ENCODE peak calls at places on chromosomes 13 and 19, in four cellular contexts. C is CD8-positive, alpha-beta memory T cell; Z is nephron progenitor cell; I is pons. G is an unnamed sample.

GRCh38 chr13:36907266-36907665 is 12.8 kb downstream of the SMAD9 start:
- DNase-seq in I (no peak), C (no peak), Z (no peak), G (no peak)

GRCh38 chr19:8571006-8571411 is 6.2 kb downstream of the MYO1F start:
- DNase-seq in I (peak; percentile 65), C (peak; percentile 78), Z (no peak), G (peak; percentile 72)

GRCh38 chr19:49696115-49696514 is 5.2 kb downstream of the CPT1C start:
- DNase-seq in Z (no peak), I (no peak), C (no peak), G (no peak)

GRCh38 chr19:46606681-46607440 is 5.7 kb downstream of the CALM3 start:
- DNase-seq in I (no peak), C (no peak), Z (no peak), G (no peak)

GRCh38 chr19:31126236-31126635 is 223.0 kb downstream of the TSHZ3 start:
- DNase-seq in Z (no peak), C (no peak), I (no peak), G (no peak)

GRCh38 chr19:10769533-10770491 is 51.9 kb downstream of the DNM2 start:
- DNase-seq in I (peak; percentile 90), C (no peak), Z (peak; percentile 20), G (peak; percentile 86)

GRCh38 chr13:112174476-112175110 is 107.6 kb downstream of the SOX1 start:
- DNase-seq in Z (no peak), I (no peak), C (no peak), G (no peak)

GRCh38 chr19:4103073-4103418 is 20.9 kb downstream of the MAP2K2 start:
- DNase-seq in C (no peak), Z (no peak), I (no peak), G (no peak)

GRCh38 chr19:35266904-35267817 is 1.6 kb upstream of the USF2 start:
- DNase-seq in Z (peak; percentile 57), I (no peak), C (peak; percentile 65), G (peak; percentile 54)

GRCh38 chr19:38949580-38950367 is 19.0 kb downstream of the MRPS12 start:
- DNase-seq in I (peak; percentile 75), C (peak; percentile 77), Z (peak; percentile 98), G (peak; percentile 90)

GRCh38 chr13:21109168-21109567 is 47.8 kb upstream of the LATS2 start:
- DNase-seq in I (no peak), Z (no peak), C (no peak), G (no peak)

GRCh38 chr13:28181413-28181812 is 43.1 kb downstream of the PAN3 start:
- DNase-seq in I (no peak), C (no peak), Z (no peak), G (no peak)

GRCh38 chr19:45607071-45608029 is 5.3 kb upstream of the GPR4 start:
- DNase-seq in I (peak; percentile 65), Z (peak; percentile 89), C (peak; percentile 62), G (peak; percentile 73)

GRCh38 chr19:58380037-58380735 is 644 bp downstream of the ZNF837 start:
- DNase-seq in Z (no peak), C (no peak), I (no peak), G (no peak)

GRCh38 chr13:52804202-52804641 is 44.2 kb downstream of the PCDH8 start:
- DNase-seq in C (no peak), I (no peak), Z (no peak), G (no peak)

GRCh38 chr13:47039106-47039505 is 142.3 kb upstream of the HTR2A start:
- DNase-seq in I (no peak), Z (no peak), C (no peak), G (no peak)

GRCh38 chr13:89568746-89569145 is 1778.7 kb upstream of the MIR17HG start:
- DNase-seq in Z (no peak), I (no peak), C (no peak), G (no peak)

GRCh38 chr13:23790591-23791170 is 98.5 kb downstream of the MIPEP start:
- DNase-seq in I (no peak), Z (no peak), C (no peak), G (no peak)

GRCh38 chr13:50610238-50610637 is 233.3 kb downstream of the DLEU7 start:
- DNase-seq in Z (no peak), I (no peak), C (no peak), G (no peak)

GRCh38 chr19:17873661-17874422 is 2.1 kb downstream of the SLC5A5 start:
- DNase-seq in I (no peak), Z (peak; percentile 84), C (peak; percentile 69), G (no peak)

GRCh38 chr19:16524991-16525734 is 17.1 kb downstream of the CHERP start:
- DNase-seq in Z (no peak), C (no peak), I (no peak), G (no peak)

GRCh38 chr19:29771708-29772415 is 39.9 kb upstream of the CCNE1 start:
- DNase-seq in Z (peak; percentile 73), C (no peak), I (peak; percentile 21), G (peak; percentile 52)

GRCh38 chr19:35793381-35794165 is 18.2 kb downstream of the ARHGAP33 start:
- DNase-seq in C (no peak), Z (no peak), I (no peak), G (no peak)

GRCh38 chr19:5289060-5289990 is 51.3 kb downstream of the PTPRS start:
- DNase-seq in C (no peak), Z (no peak), I (no peak), G (no peak)

GRCh38 chr13:65940720-65941119 is 1289.4 kb downstream of the PCDH9 start:
- DNase-seq in I (no peak), Z (no peak), C (no peak), G (no peak)

GRCh38 chr13:87536499-87536898 is 134.7 kb upstream of the SLITRK5 start:
- DNase-seq in C (no peak), I (no peak), Z (no peak), G (no peak)

GRCh38 chr19:29016926-29017760 is 195.8 kb downstream of the UQCRFS1 start:
- DNase-seq in Z (no peak), I (no peak), C (no peak), G (no peak)

GRCh38 chr13:26017196-26017921 is 34.5 kb downstream of the SHISA2 start:
- DNase-seq in Z (no peak), C (no peak), I (peak; percentile 88), G (peak; percentile 65)

GRCh38 chr19:33794578-33795369 is 1.9 kb upstream of the KCTD15 start:
- DNase-seq in Z (peak; percentile 52), C (no peak), I (no peak), G (no peak)

GRCh38 chr19:55642153-55643002 is 1.1 kb upstream of the ZNF581 start:
- DNase-seq in Z (peak; percentile 47), C (no peak), I (no peak), G (no peak)

GRCh38 chr19:49264258-49264657 is 60.7 kb downstream of the SLC6A16 start:
- DNase-seq in I (no peak), Z (no peak), C (no peak), G (no peak)

GRCh38 chr13:110329798-110330461 is 22.8 kb downstream of the COL4A2 start:
- DNase-seq in C (no peak), Z (no peak), I (no peak), G (no peak)

GRCh38 chr19:46599716-46600392 is 1.3 kb upstream of the CALM3 start:
- DNase-seq in Z (no peak), I (no peak), C (no peak), G (no peak)

GRCh38 chr13:110116072-110116487 is 190.9 kb downstream of the COL4A1 start:
- DNase-seq in I (no peak), C (no peak), Z (peak; percentile 87), G (no peak)

GRCh38 chr13:24931450-24932217 is 164.3 kb upstream of the PABPC3 start:
- DNase-seq in I (no peak), Z (no peak), C (no peak), G (no peak)

GRCh38 chr13:52921194-52921593 is 72.8 kb upstream of the PCDH8 start:
- DNase-seq in Z (no peak), I (peak; percentile 83), C (no peak), G (peak; percentile 61)

GRCh38 chr13:27923794-27924528 is 4.2 kb downstream of the PDX1 start:
- DNase-seq in I (no peak), C (no peak), Z (peak; percentile 51), G (no peak)

GRCh38 chr13:113762075-113762474 is 3.0 kb downstream of the TMEM255B start:
- DNase-seq in I (no peak), C (no peak), Z (no peak), G (no peak)

G was measured in Ammon's horn.